ENCODE peak calls at places on chromosome 11, in six cellular contexts. One of them, this sample, is unnamed.

GRCh38 chr11:13924801-13925327 is 37.7 kb upstream of the SPON1 start:
- ATAC-seq in stimulated activated naive B cell treated with anti-CD40 and anti-IgM and Interleukin-4, amounts not matched to agents 10 μg/mL and 1 μg/mL and 100 μg/mL, for 72 hours: peak
- ATAC-seq in effector memory CD8-positive, alpha-beta T cell: no peak
- ATAC-seq in right cardiac atrium: peak
- ATAC-seq in Right ventricle myocardium inferior: peak
- ATAC-seq in activated T-helper 17 cell treated with anti-CD3 and anti-CD28 coated beads, Interleukin-2, amount 50 U/mL, for 72 hours: no peak
- ATAC-seq in this sample: peak

GRCh38 chr11:68146704-68147474 is 25.7 kb upstream of the CHKA start:
- ATAC-seq in stimulated activated naive B cell treated with anti-CD40 and anti-IgM and Interleukin-4, amounts not matched to agents 10 μg/mL and 1 μg/mL and 100 μg/mL, for 72 hours: no peak
- ATAC-seq in effector memory CD8-positive, alpha-beta T cell: no peak
- ATAC-seq in right cardiac atrium: peak
- ATAC-seq in Right ventricle myocardium inferior: peak
- ATAC-seq in activated T-helper 17 cell treated with anti-CD3 and anti-CD28 coated beads, Interleukin-2, amount 50 U/mL, for 72 hours: no peak
- ATAC-seq in this sample: no peak

GRCh38 chr11:8219257-8220021 is 44.2 kb downstream of the LMO1 start:
- ATAC-seq in stimulated activated naive B cell treated with anti-CD40 and anti-IgM and Interleukin-4, amounts not matched to agents 10 μg/mL and 1 μg/mL and 100 μg/mL, for 72 hours: peak
- ATAC-seq in effector memory CD8-positive, alpha-beta T cell: no peak
- ATAC-seq in right cardiac atrium: peak
- ATAC-seq in Right ventricle myocardium inferior: no peak
- ATAC-seq in activated T-helper 17 cell treated with anti-CD3 and anti-CD28 coated beads, Interleukin-2, amount 50 U/mL, for 72 hours: peak
- ATAC-seq in this sample: peak

GRCh38 chr11:64834031-64834722 is 10.3 kb downstream of the CDC42BPG start:
- ATAC-seq in stimulated activated naive B cell treated with anti-CD40 and anti-IgM and Interleukin-4, amounts not matched to agents 10 μg/mL and 1 μg/mL and 100 μg/mL, for 72 hours: no peak
- ATAC-seq in effector memory CD8-positive, alpha-beta T cell: no peak
- ATAC-seq in right cardiac atrium: no peak
- ATAC-seq in Right ventricle myocardium inferior: no peak
- ATAC-seq in activated T-helper 17 cell treated with anti-CD3 and anti-CD28 coated beads, Interleukin-2, amount 50 U/mL, for 72 hours: no peak
- ATAC-seq in this sample: no peak

GRCh38 chr11:118207079-118207478 is 17.7 kb downstream of the JAML start:
- ATAC-seq in stimulated activated naive B cell treated with anti-CD40 and anti-IgM and Interleukin-4, amounts not matched to agents 10 μg/mL and 1 μg/mL and 100 μg/mL, for 72 hours: no peak
- ATAC-seq in effector memory CD8-positive, alpha-beta T cell: no peak
- ATAC-seq in right cardiac atrium: peak
- ATAC-seq in Right ventricle myocardium inferior: no peak
- ATAC-seq in activated T-helper 17 cell treated with anti-CD3 and anti-CD28 coated beads, Interleukin-2, amount 50 U/mL, for 72 hours: peak
- ATAC-seq in this sample: no peak

GRCh38 chr11:18844753-18845367 is 53.3 kb upstream of the PTPN5 start:
- ATAC-seq in stimulated activated naive B cell treated with anti-CD40 and anti-IgM and Interleukin-4, amounts not matched to agents 10 μg/mL and 1 μg/mL and 100 μg/mL, for 72 hours: peak
- ATAC-seq in effector memory CD8-positive, alpha-beta T cell: no peak
- ATAC-seq in right cardiac atrium: no peak
- ATAC-seq in Right ventricle myocardium inferior: no peak
- ATAC-seq in activated T-helper 17 cell treated with anti-CD3 and anti-CD28 coated beads, Interleukin-2, amount 50 U/mL, for 72 hours: peak
- ATAC-seq in this sample: no peak

GRCh38 chr11:86115542-86116385 is 46.9 kb upstream of the PICALM start:
- ATAC-seq in stimulated activated naive B cell treated with anti-CD40 and anti-IgM and Interleukin-4, amounts not matched to agents 10 μg/mL and 1 μg/mL and 100 μg/mL, for 72 hours: peak
- ATAC-seq in effector memory CD8-positive, alpha-beta T cell: peak
- ATAC-seq in right cardiac atrium: no peak
- ATAC-seq in Right ventricle myocardium inferior: no peak
- ATAC-seq in activated T-helper 17 cell treated with anti-CD3 and anti-CD28 coated beads, Interleukin-2, amount 50 U/mL, for 72 hours: peak
- ATAC-seq in this sample: peak

GRCh38 chr11:20631525-20632168 is 32.2 kb downstream of the SLC6A5 start:
- ATAC-seq in stimulated activated naive B cell treated with anti-CD40 and anti-IgM and Interleukin-4, amounts not matched to agents 10 μg/mL and 1 μg/mL and 100 μg/mL, for 72 hours: no peak
- ATAC-seq in effector memory CD8-positive, alpha-beta T cell: no peak
- ATAC-seq in right cardiac atrium: no peak
- ATAC-seq in Right ventricle myocardium inferior: no peak
- ATAC-seq in activated T-helper 17 cell treated with anti-CD3 and anti-CD28 coated beads, Interleukin-2, amount 50 U/mL, for 72 hours: no peak
- ATAC-seq in this sample: no peak

GRCh38 chr11:101442936-101443521 is 140.8 kb downstream of the TRPC6 start:
- ATAC-seq in stimulated activated naive B cell treated with anti-CD40 and anti-IgM and Interleukin-4, amounts not matched to agents 10 μg/mL and 1 μg/mL and 100 μg/mL, for 72 hours: no peak
- ATAC-seq in effector memory CD8-positive, alpha-beta T cell: no peak
- ATAC-seq in right cardiac atrium: no peak
- ATAC-seq in Right ventricle myocardium inferior: no peak
- ATAC-seq in activated T-helper 17 cell treated with anti-CD3 and anti-CD28 coated beads, Interleukin-2, amount 50 U/mL, for 72 hours: no peak
- ATAC-seq in this sample: no peak

GRCh38 chr11:62976109-62976508 is 8.7 kb downstream of the SLC22A6 start:
- ATAC-seq in stimulated activated naive B cell treated with anti-CD40 and anti-IgM and Interleukin-4, amounts not matched to agents 10 μg/mL and 1 μg/mL and 100 μg/mL, for 72 hours: no peak
- ATAC-seq in effector memory CD8-positive, alpha-beta T cell: no peak
- ATAC-seq in right cardiac atrium: no peak
- ATAC-seq in Right ventricle myocardium inferior: no peak
- ATAC-seq in activated T-helper 17 cell treated with anti-CD3 and anti-CD28 coated beads, Interleukin-2, amount 50 U/mL, for 72 hours: no peak
- ATAC-seq in this sample: no peak

GRCh38 chr11:287821-288327 is 1.1 kb upstream of the PGGHG start:
- ATAC-seq in stimulated activated naive B cell treated with anti-CD40 and anti-IgM and Interleukin-4, amounts not matched to agents 10 μg/mL and 1 μg/mL and 100 μg/mL, for 72 hours: peak
- ATAC-seq in effector memory CD8-positive, alpha-beta T cell: peak
- ATAC-seq in right cardiac atrium: no peak
- ATAC-seq in Right ventricle myocardium inferior: no peak
- ATAC-seq in activated T-helper 17 cell treated with anti-CD3 and anti-CD28 coated beads, Interleukin-2, amount 50 U/mL, for 72 hours: peak
- ATAC-seq in this sample: no peak

GRCh38 chr11:127939000-127939399 is 648.4 kb downstream of the ETS1 start:
- ATAC-seq in stimulated activated naive B cell treated with anti-CD40 and anti-IgM and Interleukin-4, amounts not matched to agents 10 μg/mL and 1 μg/mL and 100 μg/mL, for 72 hours: no peak
- ATAC-seq in effector memory CD8-positive, alpha-beta T cell: no peak
- ATAC-seq in right cardiac atrium: no peak
- ATAC-seq in Right ventricle myocardium inferior: no peak
- ATAC-seq in activated T-helper 17 cell treated with anti-CD3 and anti-CD28 coated beads, Interleukin-2, amount 50 U/mL, for 72 hours: no peak
- ATAC-seq in this sample: no peak

GRCh38 chr11:75014129-75014528 is 25.4 kb downstream of the NEU3 start:
- ATAC-seq in stimulated activated naive B cell treated with anti-CD40 and anti-IgM and Interleukin-4, amounts not matched to agents 10 μg/mL and 1 μg/mL and 100 μg/mL, for 72 hours: no peak
- ATAC-seq in effector memory CD8-positive, alpha-beta T cell: no peak
- ATAC-seq in right cardiac atrium: peak
- ATAC-seq in Right ventricle myocardium inferior: peak
- ATAC-seq in activated T-helper 17 cell treated with anti-CD3 and anti-CD28 coated beads, Interleukin-2, amount 50 U/mL, for 72 hours: no peak
- ATAC-seq in this sample: no peak

GRCh38 chr11:37259734-37260133 is 661.7 kb upstream of the RAG2 start:
- ATAC-seq in stimulated activated naive B cell treated with anti-CD40 and anti-IgM and Interleukin-4, amounts not matched to agents 10 μg/mL and 1 μg/mL and 100 μg/mL, for 72 hours: no peak
- ATAC-seq in effector memory CD8-positive, alpha-beta T cell: no peak
- ATAC-seq in right cardiac atrium: no peak
- ATAC-seq in Right ventricle myocardium inferior: no peak
- ATAC-seq in activated T-helper 17 cell treated with anti-CD3 and anti-CD28 coated beads, Interleukin-2, amount 50 U/mL, for 72 hours: no peak
- ATAC-seq in this sample: no peak

GRCh38 chr11:94794287-94795168 is 26.4 kb downstream of the AMOTL1 start:
- ATAC-seq in stimulated activated naive B cell treated with anti-CD40 and anti-IgM and Interleukin-4, amounts not matched to agents 10 μg/mL and 1 μg/mL and 100 μg/mL, for 72 hours: no peak
- ATAC-seq in effector memory CD8-positive, alpha-beta T cell: no peak
- ATAC-seq in right cardiac atrium: peak
- ATAC-seq in Right ventricle myocardium inferior: peak
- ATAC-seq in activated T-helper 17 cell treated with anti-CD3 and anti-CD28 coated beads, Interleukin-2, amount 50 U/mL, for 72 hours: no peak
- ATAC-seq in this sample: peak

GRCh38 chr11:116909245-116909644 is 71.8 kb upstream of the APOA1 start:
- ATAC-seq in stimulated activated naive B cell treated with anti-CD40 and anti-IgM and Interleukin-4, amounts not matched to agents 10 μg/mL and 1 μg/mL and 100 μg/mL, for 72 hours: no peak
- ATAC-seq in effector memory CD8-positive, alpha-beta T cell: no peak
- ATAC-seq in right cardiac atrium: no peak
- ATAC-seq in Right ventricle myocardium inferior: no peak
- ATAC-seq in activated T-helper 17 cell treated with anti-CD3 and anti-CD28 coated beads, Interleukin-2, amount 50 U/mL, for 72 hours: no peak
- ATAC-seq in this sample: no peak

GRCh38 chr11:112697371-112697770 is 263.8 kb upstream of the NCAM1 start:
- ATAC-seq in stimulated activated naive B cell treated with anti-CD40 and anti-IgM and Interleukin-4, amounts not matched to agents 10 μg/mL and 1 μg/mL and 100 μg/mL, for 72 hours: no peak
- ATAC-seq in effector memory CD8-positive, alpha-beta T cell: no peak
- ATAC-seq in right cardiac atrium: no peak
- ATAC-seq in Right ventricle myocardium inferior: no peak
- ATAC-seq in activated T-helper 17 cell treated with anti-CD3 and anti-CD28 coated beads, Interleukin-2, amount 50 U/mL, for 72 hours: no peak
- ATAC-seq in this sample: no peak

This sample was measured in gastroesophageal sphincter.